ENCODE peak calls at places on chromosomes 2 and 18, in six cellular contexts. S is H54; N is pancreas; K is sciatic nerve; W is activated T-helper 9 cell treated with anti-CD3 and anti-CD28 coated beads, Interleukin-2, amount 50 U/mL, for 16 hours; I is Karpas-422. A is an unnamed sample.

GRCh38 chr2:108833219-108833618 is 46.6 kb downstream of the CCDC138 start:
- DNase-seq in S (no peak), N (no peak), K (no peak), W (no peak), I (no peak), A (no peak)

GRCh38 chr18:38174594-38174993 is 609.0 kb upstream of the CELF4 start:
- DNase-seq in S (no peak), N (no peak), K (no peak), W (no peak), I (no peak), A (no peak)

GRCh38 chr2:148645925-148646559 is 1.5 kb downstream of the EPC2 start:
- DNase-seq in S (peak; percentile 46), N (no peak), K (no peak), W (peak; percentile 25), I (peak; percentile 92), A (no peak)

GRCh38 chr2:60719331-60719730 is 36.7 kb upstream of the PAPOLG start:
- DNase-seq in S (no peak), N (no peak), K (no peak), W (no peak), I (no peak), A (no peak)

GRCh38 chr2:191103793-191104192 is 47.0 kb downstream of the STAT4 start:
- DNase-seq in S (no peak), N (no peak), K (no peak), W (no peak), I (no peak), A (no peak)

GRCh38 chr2:48768669-48769068 is 13.1 kb upstream of the LHCGR start:
- DNase-seq in S (no peak), N (no peak), K (no peak), W (no peak), I (no peak), A (no peak)

GRCh38 chr18:23703057-23703986 is 14.1 kb downstream of the LAMA3 start:
- DNase-seq in S (no peak), N (no peak), K (no peak), W (no peak), I (peak; percentile 74), A (peak; percentile 45)

GRCh38 chr2:138997346-138997745 is 217.2 kb upstream of the NXPH2 start:
- DNase-seq in S (no peak), N (no peak), K (no peak), W (no peak), I (no peak), A (no peak)